ENCODE peak calls at places on chromosomes 6 and 20, in four cellular contexts. P, O, W and A are unnamed samples.

GRCh38 chr6:82589509-82590206 is 226.0 kb downstream of the TPBG start:
- DNase-seq in P (no peak), O (peak), W (peak), A (no peak)

GRCh38 chr20:2470051-2470431 is 548 bp downstream of the SNRPB start:
- DNase-seq in P (no peak), O (peak), W (peak), A (peak)

GRCh38 chr6:87806635-87807034 is 104.6 kb upstream of the AKIRIN2 start:
- DNase-seq in P (no peak), O (peak), W (no peak), A (no peak)

GRCh38 chr6:18107061-18107460 is 15.4 kb downstream of the NHLRC1 start:
- DNase-seq in P (no peak), O (no peak), W (no peak), A (no peak)

GRCh38 chr6:52363222-52363867 is 1.4 kb downstream of the PAQR8 start:
- DNase-seq in P (no peak), O (peak), W (no peak), A (no peak)

GRCh38 chr6:86682297-86682696 is 255.0 kb upstream of the HTR1E start:
- DNase-seq in P (no peak), O (no peak), W (no peak), A (no peak)

GRCh38 chr6:10759884-10760329 is 12.3 kb downstream of the TMEM14B start:
- DNase-seq in P (no peak), O (peak), W (no peak), A (no peak)

GRCh38 chr6:113672691-113673149 is 184.4 kb upstream of the MARCKS start:
- DNase-seq in P (no peak), O (peak), W (no peak), A (no peak)

GRCh38 chr20:38635721-38636285 is 34.2 kb downstream of the ARHGAP40 start:
- DNase-seq in P (no peak), O (no peak), W (no peak), A (no peak)

GRCh38 chr20:37990571-37991151 is 42.6 kb downstream of the TTI1 start:
- DNase-seq in P (peak), O (peak), W (no peak), A (no peak)

GRCh38 chr6:144411506-144412165 is 126.5 kb downstream of the UTRN start:
- DNase-seq in P (no peak), O (peak), W (no peak), A (no peak)

GRCh38 chr20:10115021-10115420 is 80.2 kb downstream of the ANKEF1 start:
- DNase-seq in P (no peak), O (no peak), W (no peak), A (no peak)

GRCh38 chr6:159008656-159009288 is 8.8 kb upstream of the RSPH3 start:
- DNase-seq in P (peak), O (peak), W (peak), A (no peak)

GRCh38 chr6:34227656-34228421 is 8.8 kb upstream of the HMGA1 start:
- DNase-seq in P (no peak), O (no peak), W (no peak), A (no peak)

GRCh38 chr6:79377047-79377446 is 142.6 kb upstream of the HMGN3 start:
- DNase-seq in P (no peak), O (no peak), W (no peak), A (no peak)

GRCh38 chr6:129966125-129966524 is 52.3 kb upstream of the L3MBTL3 start:
- DNase-seq in P (no peak), O (no peak), W (no peak), A (no peak)

GRCh38 chr20:32062776-32063170 is 10.7 kb downstream of the HCK start:
- DNase-seq in P (no peak), O (no peak), W (no peak), A (no peak)

GRCh38 chr6:4291453-4292403 is 156.4 kb upstream of the ECI2 start:
- DNase-seq in P (no peak), O (no peak), W (peak), A (no peak)

GRCh38 chr6:92160226-92160625 is 1259.1 kb downstream of the EPHA7 start:
- DNase-seq in P (no peak), O (no peak), W (no peak), A (no peak)

GRCh38 chr6:16136536-16137450 is 7.9 kb downstream of the MYLIP start:
- DNase-seq in P (no peak), O (no peak), W (no peak), A (no peak)

GRCh38 chr20:58839474-58839874 is 11.2 kb downstream of the GNAS-AS1 start:
- DNase-seq in P (no peak), O (no peak), W (peak), A (peak)

GRCh38 chr20:49529470-49529869 is 38.5 kb downstream of the PTGIS start:
- DNase-seq in P (no peak), O (no peak), W (no peak), A (no peak)

GRCh38 chr20:10645205-10645570 is 28.6 kb downstream of the JAG1 start:
- DNase-seq in P (no peak), O (no peak), W (no peak), A (no peak)

GRCh38 chr20:33005908-33006775 is 1.4 kb upstream of the BPIFB2 start:
- DNase-seq in P (no peak), O (no peak), W (no peak), A (no peak)